ENCODE peak calls at places on chromosomes 5 and 9, in four cellular contexts. J, N, T and H are unnamed samples.
A peak's percentile ranks its signal among the peaks of the same experiment; 100 is the strongest.

GRCh38 chr9:27125030-27125429 is 16.0 kb downstream of the TEK start:
- DNase-seq in N (peak; percentile 66), T (no peak), J (no peak), H (no peak)

GRCh38 chr9:131773911-131774379 is 34.1 kb upstream of the RAPGEF1 start:
- DNase-seq in T (peak; percentile 56), J (peak; percentile 47), N (no peak), H (no peak)

GRCh38 chr9:5113994-5114748 is 71.3 kb downstream of the INSL6 start:
- DNase-seq in J (no peak), T (no peak), N (no peak), H (no peak)

GRCh38 chr5:179196420-179197079 is 136.4 kb downstream of the ZNF354C start:
- DNase-seq in N (no peak), T (no peak), J (no peak), H (no peak)

GRCh38 chr5:91024727-91025126 is 358.4 kb downstream of the ARRDC3 start:
- DNase-seq in J (no peak), N (peak; percentile 60), T (no peak), H (no peak)

GRCh38 chr9:12854218-12854617 is 79.4 kb downstream of the LURAP1L start:
- DNase-seq in J (no peak), T (no peak), N (no peak), H (no peak)

GRCh38 chr5:42321800-42322199 is 101.4 kb upstream of the GHR start:
- DNase-seq in J (no peak), N (no peak), T (no peak), H (no peak)

GRCh38 chr5:179858241-179858585 is 404 bp downstream of the MRNIP start:
- DNase-seq in N (peak; percentile 34), T (peak; percentile 47), J (no peak), H (peak; percentile 72)

GRCh38 chr9:121744002-121744686 is 92.7 kb downstream of the DAB2IP start:
- DNase-seq in N (peak; percentile 12), T (peak; percentile 74), J (peak; percentile 46), H (no peak)